ENCODE peak calls at places on chromosomes 2 and 18, in seven cellular contexts. One of them, this sample, is unnamed.

GRCh38 chr18:43061318-43061717 is 54.2 kb downstream of the RIT2 start:
- DNase-seq in astrocyte of the hippocampus: no peak
- DNase-seq in stimulated activated CD4-positive, alpha-beta T cell treated with anti-CD3 and anti-CD28 coated beads, Interleukin-15, amount 100 ng/mL, for 1 hour: no peak
- DNase-seq in NCI-H2081: no peak
- DNase-seq in SJCRH30: no peak
- DNase-seq in H9: no peak
- DNase-seq in HCEC 1CT: no peak
- DNase-seq in this sample: no peak

GRCh38 chr2:81007104-81007503 is 702.6 kb upstream of the LRRTM1 start:
- DNase-seq in astrocyte of the hippocampus: no peak
- DNase-seq in stimulated activated CD4-positive, alpha-beta T cell treated with anti-CD3 and anti-CD28 coated beads, Interleukin-15, amount 100 ng/mL, for 1 hour: no peak
- DNase-seq in NCI-H2081: no peak
- DNase-seq in SJCRH30: peak; percentile 13
- DNase-seq in H9: no peak
- DNase-seq in HCEC 1CT: no peak
- DNase-seq in this sample: no peak

GRCh38 chr2:133167990-133168389 is 400.3 kb downstream of the NCKAP5 start:
- DNase-seq in astrocyte of the hippocampus: peak; percentile 5
- DNase-seq in stimulated activated CD4-positive, alpha-beta T cell treated with anti-CD3 and anti-CD28 coated beads, Interleukin-15, amount 100 ng/mL, for 1 hour: no peak
- DNase-seq in NCI-H2081: no peak
- DNase-seq in SJCRH30: no peak
- DNase-seq in H9: no peak
- DNase-seq in HCEC 1CT: no peak
- DNase-seq in this sample: no peak

GRCh38 chr2:180306346-180306745 is 299.2 kb upstream of the CWC22 start:
- DNase-seq in astrocyte of the hippocampus: no peak
- DNase-seq in stimulated activated CD4-positive, alpha-beta T cell treated with anti-CD3 and anti-CD28 coated beads, Interleukin-15, amount 100 ng/mL, for 1 hour: no peak
- DNase-seq in NCI-H2081: no peak
- DNase-seq in SJCRH30: no peak
- DNase-seq in H9: no peak
- DNase-seq in HCEC 1CT: no peak
- DNase-seq in this sample: no peak

GRCh38 chr2:109129356-109129920 is 433 bp downstream of the SH3RF3 start:
- DNase-seq in astrocyte of the hippocampus: peak; percentile 75
- DNase-seq in stimulated activated CD4-positive, alpha-beta T cell treated with anti-CD3 and anti-CD28 coated beads, Interleukin-15, amount 100 ng/mL, for 1 hour: no peak
- DNase-seq in NCI-H2081: peak; percentile 20
- DNase-seq in SJCRH30: no peak
- DNase-seq in H9: no peak
- DNase-seq in HCEC 1CT: peak; percentile 18
- DNase-seq in this sample: no peak

GRCh38 chr2:175854149-175854548 is 147.9 kb downstream of the LNPK start:
- DNase-seq in astrocyte of the hippocampus: no peak
- DNase-seq in stimulated activated CD4-positive, alpha-beta T cell treated with anti-CD3 and anti-CD28 coated beads, Interleukin-15, amount 100 ng/mL, for 1 hour: no peak
- DNase-seq in NCI-H2081: peak; percentile 66
- DNase-seq in SJCRH30: peak; percentile 46
- DNase-seq in H9: no peak
- DNase-seq in HCEC 1CT: no peak
- DNase-seq in this sample: peak; percentile 23

GRCh38 chr2:158723921-158724802 is 71.0 kb upstream of the DAPL1 start:
- DNase-seq in astrocyte of the hippocampus: peak; percentile 22
- DNase-seq in stimulated activated CD4-positive, alpha-beta T cell treated with anti-CD3 and anti-CD28 coated beads, Interleukin-15, amount 100 ng/mL, for 1 hour: no peak
- DNase-seq in NCI-H2081: peak; percentile 10
- DNase-seq in SJCRH30: peak; percentile 39
- DNase-seq in H9: peak; percentile 82
- DNase-seq in HCEC 1CT: no peak
- DNase-seq in this sample: no peak

GRCh38 chr2:33417093-33417492 is 59.4 kb upstream of the RASGRP3 start:
- DNase-seq in astrocyte of the hippocampus: no peak
- DNase-seq in stimulated activated CD4-positive, alpha-beta T cell treated with anti-CD3 and anti-CD28 coated beads, Interleukin-15, amount 100 ng/mL, for 1 hour: no peak
- DNase-seq in NCI-H2081: no peak
- DNase-seq in SJCRH30: no peak
- DNase-seq in H9: no peak
- DNase-seq in HCEC 1CT: no peak
- DNase-seq in this sample: no peak

GRCh38 chr2:66717491-66717890 is 282.6 kb downstream of the MEIS1 start:
- DNase-seq in astrocyte of the hippocampus: no peak
- DNase-seq in stimulated activated CD4-positive, alpha-beta T cell treated with anti-CD3 and anti-CD28 coated beads, Interleukin-15, amount 100 ng/mL, for 1 hour: no peak
- DNase-seq in NCI-H2081: no peak
- DNase-seq in SJCRH30: no peak
- DNase-seq in H9: no peak
- DNase-seq in HCEC 1CT: peak; percentile 40
- DNase-seq in this sample: no peak

GRCh38 chr2:233556756-233557736 is 9.5 kb downstream of the USP40 start:
- DNase-seq in astrocyte of the hippocampus: peak; percentile 70
- DNase-seq in stimulated activated CD4-positive, alpha-beta T cell treated with anti-CD3 and anti-CD28 coated beads, Interleukin-15, amount 100 ng/mL, for 1 hour: no peak
- DNase-seq in NCI-H2081: no peak
- DNase-seq in SJCRH30: peak; percentile 22
- DNase-seq in H9: no peak
- DNase-seq in HCEC 1CT: peak; percentile 79
- DNase-seq in this sample: no peak

GRCh38 chr2:127162261-127163089 is 55.5 kb upstream of the BIN1 start:
- DNase-seq in astrocyte of the hippocampus: no peak
- DNase-seq in stimulated activated CD4-positive, alpha-beta T cell treated with anti-CD3 and anti-CD28 coated beads, Interleukin-15, amount 100 ng/mL, for 1 hour: no peak
- DNase-seq in NCI-H2081: no peak
- DNase-seq in SJCRH30: no peak
- DNase-seq in H9: no peak
- DNase-seq in HCEC 1CT: no peak
- DNase-seq in this sample: no peak

GRCh38 chr2:62653582-62654422 is 51.7 kb upstream of the EHBP1 start:
- DNase-seq in astrocyte of the hippocampus: no peak
- DNase-seq in stimulated activated CD4-positive, alpha-beta T cell treated with anti-CD3 and anti-CD28 coated beads, Interleukin-15, amount 100 ng/mL, for 1 hour: no peak
- DNase-seq in NCI-H2081: no peak
- DNase-seq in SJCRH30: no peak
- DNase-seq in H9: no peak
- DNase-seq in HCEC 1CT: no peak
- DNase-seq in this sample: no peak

GRCh38 chr2:73292906-73293533 is 328 bp downstream of the EGR4 start:
- DNase-seq in astrocyte of the hippocampus: peak; percentile 18
- DNase-seq in stimulated activated CD4-positive, alpha-beta T cell treated with anti-CD3 and anti-CD28 coated beads, Interleukin-15, amount 100 ng/mL, for 1 hour: no peak
- DNase-seq in NCI-H2081: peak; percentile 24
- DNase-seq in SJCRH30: no peak
- DNase-seq in H9: no peak
- DNase-seq in HCEC 1CT: no peak
- DNase-seq in this sample: no peak

GRCh38 chr18:34023471-34023870 is 201.2 kb downstream of the NOL4 start:
- DNase-seq in astrocyte of the hippocampus: peak; percentile 85
- DNase-seq in stimulated activated CD4-positive, alpha-beta T cell treated with anti-CD3 and anti-CD28 coated beads, Interleukin-15, amount 100 ng/mL, for 1 hour: no peak
- DNase-seq in NCI-H2081: no peak
- DNase-seq in SJCRH30: no peak
- DNase-seq in H9: peak; percentile 46
- DNase-seq in HCEC 1CT: no peak
- DNase-seq in this sample: no peak